ENCODE peak calls at places on chromosomes 3 and 15, in six cellular contexts. O, G, X, A, Y and B are unnamed samples.

GRCh38 chr3:179769411-179770247 is 116.8 kb downstream of the USP13 start:
- DNase-seq in O (no peak), G (no peak), X (no peak), A (no peak), Y (no peak), B (no peak)

GRCh38 chr15:41985236-41986160 is 13.1 kb upstream of the EHD4 start:
- DNase-seq in O (no peak), G (no peak), X (no peak), A (no peak), Y (no peak), B (no peak)

GRCh38 chr15:74989527-74989926 is 5.8 kb upstream of the SCAMP5 start:
- DNase-seq in O (no peak), G (no peak), X (no peak), A (no peak), Y (no peak), B (no peak)

GRCh38 chr3:141235661-141236171 is 4.1 kb downstream of the PXYLP1 start:
- DNase-seq in O (no peak), G (peak; percentile 82), X (no peak), A (no peak), Y (peak; percentile 25), B (peak; percentile 87)

GRCh38 chr3:177604181-177604580 is 406.9 kb upstream of the TBL1XR1 start:
- DNase-seq in O (no peak), G (no peak), X (no peak), A (no peak), Y (no peak), B (no peak)

GRCh38 chr15:40471105-40471777 is 457 bp downstream of the CHST14 start:
- DNase-seq in O (peak; percentile 16), G (no peak), X (peak; percentile 39), A (peak; percentile 40), Y (peak; percentile 95), B (no peak)

GRCh38 chr3:156985689-156986088 is 159.5 kb downstream of the LEKR1 start:
- DNase-seq in O (no peak), G (no peak), X (no peak), A (no peak), Y (no peak), B (no peak)

GRCh38 chr3:9279959-9280358 is 30.5 kb upstream of the SRGAP3 start:
- DNase-seq in O (peak; percentile 8), G (no peak), X (no peak), A (no peak), Y (no peak), B (no peak)

GRCh38 chr15:30921781-30922371 is 18.2 kb downstream of the FAN1 start:
- DNase-seq in O (no peak), G (no peak), X (no peak), A (no peak), Y (no peak), B (no peak)

GRCh38 chr15:34812369-34812768 is 17.0 kb upstream of the ACTC1 start:
- DNase-seq in O (no peak), G (no peak), X (no peak), A (no peak), Y (no peak), B (no peak)

GRCh38 chr15:84766461-84767005 is 18.1 kb downstream of the ZNF592 start:
- DNase-seq in O (peak; percentile 27), G (no peak), X (no peak), A (no peak), Y (no peak), B (no peak)

DNA sequence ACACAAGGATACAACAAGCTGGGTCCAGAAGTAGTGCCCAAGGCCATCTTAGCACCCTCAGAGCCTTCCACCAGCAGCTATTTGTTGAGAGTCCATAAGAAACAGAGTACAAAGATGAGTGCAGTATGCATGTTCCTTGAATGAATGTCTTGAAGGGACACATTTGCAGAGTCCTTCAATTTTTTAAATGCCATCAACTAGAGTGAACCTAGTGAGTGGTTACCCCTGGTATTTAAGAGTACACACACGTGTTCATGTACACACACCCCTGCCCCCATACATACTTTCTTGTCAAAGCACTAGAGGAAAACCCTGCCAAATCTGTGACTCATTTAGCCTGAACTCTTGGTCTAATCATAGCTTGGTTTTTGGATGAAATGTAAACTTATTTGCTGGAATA is 84.5 kb upstream of the GALNT15 start:
- DNase-seq in O (peak; percentile 48), G (no peak), X (no peak), A (no peak), Y (no peak), B (peak; percentile 12)
- TF ChIP-seq EP300 in O (no peak), G (no peak), X (no peak), A (no peak), Y (no peak), B (no peak)

DNA sequence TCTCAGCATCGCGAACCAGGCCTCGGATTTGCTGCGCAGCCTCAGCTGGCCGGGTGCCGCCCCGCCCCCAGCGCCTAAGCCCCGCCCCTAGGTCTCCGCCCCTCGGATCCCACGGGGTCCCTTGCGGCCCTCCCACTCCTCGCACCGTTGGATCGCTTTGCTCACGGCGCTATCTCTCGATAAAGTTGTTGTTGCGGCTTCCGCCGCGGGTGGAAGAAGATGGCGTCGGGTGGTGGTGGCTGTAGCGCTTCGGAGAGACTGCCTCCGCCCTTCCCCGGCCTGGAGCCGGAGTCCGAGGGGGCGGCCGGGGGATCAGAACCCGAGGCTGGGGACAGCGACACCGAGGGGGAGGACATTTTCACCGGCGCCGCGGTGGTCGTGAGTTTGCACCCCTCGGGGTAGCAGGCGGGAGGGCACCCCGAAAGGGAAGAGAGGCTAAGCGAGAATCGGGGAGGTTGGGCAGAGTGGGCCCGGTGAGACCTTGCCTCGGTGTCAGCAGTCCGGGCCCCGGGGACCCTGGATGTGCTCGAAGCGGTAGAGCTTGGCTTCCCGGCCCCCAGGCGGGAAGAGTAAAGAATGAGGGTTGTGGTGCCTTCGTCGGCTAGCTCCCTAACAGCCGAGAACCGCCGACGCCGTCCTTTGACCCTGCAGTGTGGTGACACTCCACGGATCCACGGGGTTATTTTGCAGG is at the start of gene SNX1:
- DNase-seq in O (peak; percentile 95), G (peak; percentile 99), X (peak; percentile 96), A (peak; percentile 94), Y (peak; percentile 94), B (peak; percentile 88)
- TF ChIP-seq EP300 in O (no peak), G (no peak), X (no peak), A (no peak), Y (peak; percentile 68), B (peak; percentile 66)

GRCh38 chr15:61784734-61785133 is 275.5 kb downstream of the VPS13C start:
- DNase-seq in O (no peak), G (no peak), X (no peak), A (no peak), Y (no peak), B (no peak)

GRCh38 chr15:61780278-61780677 is 280.0 kb downstream of the VPS13C start:
- DNase-seq in O (no peak), G (no peak), X (no peak), A (no peak), Y (no peak), B (no peak)
- TF ChIP-seq EP300 in O (no peak), G (no peak), X (no peak), A (no peak), Y (no peak), B (no peak)

GRCh38 chr3:58059349-58060321 is 51.4 kb downstream of the FLNB start:
- DNase-seq in O (peak; percentile 82), G (no peak), X (no peak), A (peak; percentile 80), Y (no peak), B (peak; percentile 99)
- TF ChIP-seq EP300 in O (no peak), G (no peak), X (no peak), A (peak; percentile 82), Y (peak; percentile 93), B (peak; percentile 99)

GRCh38 chr15:69718916-69719315 is 266.3 kb downstream of the RPLP1 start:
- DNase-seq in O (no peak), G (no peak), X (peak; percentile 75), A (no peak), Y (no peak), B (no peak)

GRCh38 chr15:69722924-69723323 is 270.3 kb downstream of the RPLP1 start:
- DNase-seq in O (no peak), G (no peak), X (no peak), A (no peak), Y (no peak), B (no peak)

GRCh38 chr15:69715205-69715604 is 262.6 kb downstream of the RPLP1 start:
- DNase-seq in O (no peak), G (no peak), X (no peak), A (no peak), Y (no peak), B (no peak)

GRCh38 chr15:69719527-69719926 is 266.9 kb downstream of the RPLP1 start:
- DNase-seq in O (no peak), G (no peak), X (peak; percentile 72), A (no peak), Y (no peak), B (no peak)

DNA sequence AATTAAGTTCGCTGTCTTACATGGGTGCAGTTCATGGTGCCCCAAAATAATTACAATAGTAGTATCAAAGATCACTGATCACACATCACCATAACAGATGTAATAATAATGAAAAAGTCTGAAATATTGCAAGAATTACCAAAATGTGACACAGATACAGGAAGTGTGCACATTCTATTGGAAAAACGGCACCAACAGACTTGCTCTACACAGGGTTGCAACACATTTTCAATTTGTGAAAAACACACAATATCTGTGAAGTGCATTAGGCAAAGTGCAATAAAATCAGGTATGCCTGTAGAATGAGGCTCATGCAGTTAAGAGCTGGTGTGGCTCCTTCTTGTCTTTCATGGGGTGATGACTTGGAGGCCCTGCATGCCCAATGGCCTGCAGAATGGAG is 265.8 kb downstream of the RPLP1 start:
- DNase-seq in O (no peak), G (no peak), X (no peak), A (no peak), Y (no peak), B (no peak)
- TF ChIP-seq EP300 in O (no peak), G (no peak), X (no peak), A (no peak), Y (no peak), B (no peak)

DNA sequence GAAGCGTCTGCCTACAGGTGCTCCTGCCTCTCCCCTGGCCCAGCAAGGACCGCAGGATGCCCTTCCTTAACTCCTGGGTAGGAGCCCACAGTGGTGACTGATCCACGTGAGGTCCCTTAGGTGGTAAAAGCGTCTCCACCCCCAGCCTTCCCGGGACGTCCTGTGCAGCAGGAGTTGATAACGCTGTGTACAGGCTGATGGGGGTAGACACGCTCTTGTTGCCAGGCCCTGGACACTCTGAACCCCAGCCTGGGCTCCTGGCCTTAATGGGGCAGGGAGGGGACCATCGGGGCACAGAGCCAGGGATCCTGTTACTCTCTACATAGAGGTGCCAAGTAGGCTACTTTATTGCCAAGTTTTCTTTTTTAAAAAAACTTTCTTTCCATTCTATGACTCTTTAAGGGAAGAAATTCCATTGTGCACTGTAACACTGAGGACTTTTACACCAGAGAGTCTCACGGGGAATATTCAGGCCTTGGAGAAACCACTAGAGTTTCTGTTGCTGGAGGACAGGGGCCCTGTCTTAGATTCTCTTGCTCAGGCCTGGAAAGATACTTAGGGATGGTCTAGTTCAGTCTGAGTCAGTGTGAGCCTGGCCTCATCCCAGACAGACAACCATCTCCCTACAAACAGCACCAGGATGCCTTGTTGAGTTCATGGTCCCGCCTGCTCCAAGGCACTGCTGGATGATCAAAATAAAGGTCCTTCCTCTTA is 104.3 kb upstream of the RNU6-1 start:
- DNase-seq in O (no peak), G (no peak), X (no peak), A (peak; percentile 74), Y (no peak), B (no peak)
- TF ChIP-seq EP300 in O (no peak), G (no peak), X (no peak), A (no peak), Y (no peak), B (no peak)